ENCODE peak calls at places on chromosome 3, in nine cellular contexts. E is stomach, H is A549, F is H1, C is tibial nerve, L is GM12878, D is K562, S is SK-N-SH, T is ovary. Z is an unnamed sample.

GRCh38 chr3:23644099-23644498 is 161.7 kb upstream of the UBE2E1 start:
- DNase-seq in S (no peak), H (no peak), L (no peak), E (no peak), D (no peak), C (no peak), T (no peak), F (no peak), Z (no peak)

GRCh38 chr3:18868911-18869689 is 279.2 kb upstream of the KCNH8 start:
- DNase-seq in L (no peak), S (no peak), H (no peak), C (no peak), D (no peak), T (no peak), F (no peak), E (no peak), Z (no peak)

GRCh38 chr3:66763294-66763693 is 234.8 kb upstream of the KBTBD8 start:
- DNase-seq in C (peak), E (no peak), D (no peak), H (no peak), S (no peak), L (no peak), T (peak), F (no peak), Z (peak)

GRCh38 chr3:185270262-185270955 is 16.6 kb upstream of the EHHADH start:
- DNase-seq in T (no peak), E (no peak), D (peak), L (no peak), S (peak), H (peak), F (no peak), C (no peak), Z (no peak)

GRCh38 chr3:172333692-172334457 is 114.4 kb downstream of the GHSR start:
- DNase-seq in T (no peak), E (no peak), L (no peak), H (no peak), D (no peak), C (no peak), S (no peak), F (no peak), Z (no peak)

GRCh38 chr3:163622384-163622783 is 1455.9 kb downstream of the SI start:
- DNase-seq in C (no peak), L (no peak), D (peak), S (peak), E (no peak), T (no peak), H (no peak), F (peak), Z (no peak)

GRCh38 chr3:49253512-49253911 is 23.5 kb downstream of the C3orf62 start:
- DNase-seq in C (no peak), H (no peak), F (no peak), E (no peak), D (no peak), S (no peak), T (no peak), L (no peak), Z (no peak)

GRCh38 chr3:65466300-65466988 is 572.3 kb downstream of the MAGI1 start:
- DNase-seq in E (no peak), T (no peak), H (no peak), L (no peak), S (no peak), C (no peak), D (no peak), F (no peak), Z (no peak)

GRCh38 chr3:63979093-63979492 is 44.2 kb downstream of the PSMD6 start:
- DNase-seq in T (no peak), L (no peak), E (no peak), C (no peak), S (no peak), D (no peak), F (no peak), H (no peak), Z (no peak)

GRCh38 chr3:21779909-21780308 is 28.9 kb upstream of the ZNF385D start:
- DNase-seq in L (no peak), T (no peak), C (no peak), H (no peak), S (no peak), F (no peak), D (no peak), E (no peak), Z (no peak)

GRCh38 chr3:108322352-108322751 is 26.0 kb downstream of the HHLA2 start:
- DNase-seq in S (no peak), E (no peak), F (no peak), L (no peak), C (no peak), T (no peak), H (no peak), D (peak), Z (no peak)

GRCh38 chr3:131329774-131330173 is 51.8 kb upstream of the NUDT16 start:
- DNase-seq in T (no peak), S (no peak), E (no peak), D (no peak), C (no peak), F (no peak), H (no peak), L (no peak), Z (no peak)

GRCh38 chr3:196643201-196643749 is 3.8 kb downstream of the NRROS start:
- DNase-seq in D (no peak), H (no peak), C (no peak), T (no peak), E (no peak), L (peak), F (no peak), S (no peak), Z (no peak)

GRCh38 chr3:105899528-105899927 is 30.7 kb upstream of the CBLB start:
- DNase-seq in L (no peak), H (no peak), E (no peak), F (no peak), S (no peak), C (no peak), T (no peak), D (no peak), Z (no peak)

GRCh38 chr3:50242778-50243551 is 7.0 kb downstream of the GNAI2 start:
- DNase-seq in T (no peak), S (no peak), D (peak), H (no peak), E (peak), F (no peak), C (peak), L (no peak), Z (no peak)

GRCh38 chr3:11717768-11718581 is 74.3 kb upstream of the VGLL4 start:
- DNase-seq in S (no peak), C (peak), H (peak), E (no peak), D (no peak), L (no peak), F (no peak), T (peak), Z (no peak)

GRCh38 chr3:120852412-120852811 is 55.6 kb upstream of the STXBP5L start:
- DNase-seq in H (no peak), F (no peak), E (no peak), T (no peak), D (no peak), S (no peak), C (no peak), L (no peak), Z (no peak)

GRCh38 chr3:29382399-29382798 is 101.5 kb downstream of the RBMS3 start:
- DNase-seq in S (no peak), E (no peak), L (no peak), T (no peak), C (no peak), F (no peak), H (no peak), D (no peak), Z (no peak)
- H3K27ac ChIP-seq in S (peak), E (no peak), L (no peak), T (no peak), C (peak), F (no peak), H (no peak), D (no peak), Z (no peak)

GRCh38 chr3:133038731-133039398 is 674 bp downstream of the TMEM108 start:
- DNase-seq in S (peak), F (no peak), E (peak), T (no peak), D (peak), H (no peak), C (no peak), L (no peak), Z (no peak)

GRCh38 chr3:133040696-133041523 is 2.7 kb downstream of the TMEM108 start:
- DNase-seq in H (peak), D (peak), E (peak), S (peak), L (peak), T (peak), C (peak), F (peak), Z (peak)

GRCh38 chr3:133042778-133043177 is 4.6 kb downstream of the TMEM108 start:
- DNase-seq in C (no peak), F (no peak), T (no peak), L (no peak), E (no peak), S (no peak), H (no peak), D (no peak), Z (no peak)

GRCh38 chr3:133038089-133038730 is at the start of gene TMEM108:
- DNase-seq in E (peak), T (peak), H (peak), D (peak), C (peak), F (peak), L (no peak), S (peak), Z (peak)

GRCh38 chr3:133041524-133041829 is 3.3 kb downstream of the TMEM108 start:
- DNase-seq in S (no peak), H (no peak), D (no peak), E (no peak), L (no peak), T (no peak), C (no peak), F (no peak), Z (no peak)
- TF ChIP-seq EP300 in S (no peak), H (no peak), D (no peak), E (no peak), L (no peak), T (no peak), C (no peak), F (no peak), Z (no peak)

DNA sequence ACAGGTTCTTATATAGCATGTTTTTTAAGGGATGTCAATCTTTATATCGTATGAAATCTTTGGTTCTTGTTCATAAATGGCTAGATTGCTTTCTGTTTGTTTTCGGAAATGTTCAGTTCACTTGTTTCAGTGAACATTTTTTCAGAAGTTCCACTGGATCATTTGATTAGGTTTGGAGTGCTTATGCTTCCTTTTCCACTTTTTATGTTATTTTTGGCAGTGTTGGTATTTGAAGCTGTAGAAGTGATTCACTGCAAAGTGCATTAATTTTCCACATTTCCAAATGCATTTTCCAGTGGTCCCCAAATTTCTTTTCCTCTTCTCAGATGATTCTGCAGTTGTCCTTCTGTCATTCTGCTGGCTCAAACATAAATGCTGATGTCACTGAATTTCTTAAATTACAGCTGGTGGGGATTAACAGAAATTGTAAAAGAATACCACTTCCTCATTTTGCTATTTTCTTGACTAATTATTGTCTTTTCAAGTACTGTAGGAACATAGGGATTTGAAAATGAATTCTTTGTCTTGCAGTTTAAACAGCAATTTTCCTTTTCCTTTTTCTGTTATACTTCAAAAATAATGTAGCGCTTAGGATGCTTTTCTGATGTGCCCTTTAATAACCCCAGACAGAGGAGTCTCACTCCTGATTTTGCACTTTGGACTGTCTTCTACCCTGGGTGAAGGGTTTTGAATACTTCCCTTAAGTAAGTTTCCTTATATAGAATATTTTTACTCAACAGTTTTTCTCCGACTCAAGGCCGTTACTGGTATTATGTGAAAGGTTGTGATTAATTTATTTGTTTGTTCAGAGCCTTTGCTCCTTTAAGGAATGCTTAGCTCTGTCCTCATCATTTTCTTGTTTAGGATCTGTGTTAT is 24.9 kb downstream of the MITF start:
- DNase-seq in F (no peak), C (no peak), L (no peak), H (no peak), D (no peak), S (no peak), T (no peak), E (no peak), Z (no peak)
- H3K27ac ChIP-seq in F (no peak), C (peak), L (no peak), H (peak), D (peak), S (no peak), T (peak), E (no peak), Z (peak)

DNA sequence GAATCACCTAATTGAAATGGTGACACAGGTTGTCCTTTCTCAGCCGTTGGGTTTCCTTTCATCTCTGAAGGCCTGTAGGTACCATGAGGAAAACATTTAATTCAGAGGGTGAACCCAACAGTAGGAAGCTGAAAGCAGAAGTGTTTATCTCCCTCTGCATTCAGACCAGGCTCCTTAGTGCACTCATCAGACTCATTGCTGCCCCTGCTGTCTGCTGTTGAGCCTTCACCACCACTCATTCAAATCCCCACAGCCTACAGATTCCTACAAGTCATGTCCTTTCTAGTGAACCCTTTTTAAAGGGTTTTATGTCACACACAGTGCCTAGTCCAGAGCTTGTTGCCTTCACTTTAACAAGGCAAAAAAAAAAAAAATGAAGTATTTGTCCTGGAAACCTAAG is 13.4 kb downstream of the WDR48 start:
- DNase-seq in E (no peak), H (peak), L (no peak), D (peak), T (no peak), C (no peak), S (peak), F (peak), Z (no peak)
- TF ChIP-seq EP300 in E (no peak), H (no peak), L (no peak), D (no peak), T (no peak), C (no peak), S (no peak), F (no peak), Z (no peak)

GRCh38 chr3:9062570-9062969 is 99.3 kb upstream of the RAD18 start:
- DNase-seq in F (no peak), D (no peak), C (no peak), S (no peak), T (no peak), E (no peak), L (no peak), H (no peak), Z (no peak)
- H3K27ac ChIP-seq in F (no peak), D (no peak), C (no peak), S (no peak), T (no peak), E (no peak), L (no peak), H (no peak), Z (no peak)

DNA sequence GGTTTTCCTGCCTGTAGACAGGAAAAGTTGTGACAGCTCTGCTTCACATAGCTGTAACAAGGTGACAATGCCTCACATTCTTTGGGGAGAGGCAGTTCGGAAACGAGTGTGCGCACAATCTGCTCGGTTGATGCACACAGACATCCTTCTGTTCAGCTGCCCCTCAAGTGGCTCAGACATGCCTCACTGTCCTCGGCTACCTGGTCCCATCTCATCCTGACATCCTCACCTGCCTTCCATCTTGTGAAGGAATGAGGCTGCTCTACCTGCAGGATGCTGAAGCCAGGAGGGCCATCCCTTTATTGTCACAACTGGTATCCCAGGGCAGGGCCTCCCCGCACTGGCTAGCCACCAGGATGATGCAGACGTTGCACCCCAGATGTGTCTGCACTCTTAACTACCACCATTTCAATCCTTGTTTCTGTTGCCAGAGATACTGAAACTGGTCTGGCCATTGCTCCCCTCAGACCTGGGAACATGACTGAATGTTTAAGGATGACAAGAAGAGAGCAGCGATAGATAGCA is 19.4 kb downstream of the SRPRB start:
- DNase-seq in F (no peak), H (no peak), E (no peak), D (no peak), C (no peak), T (no peak), S (no peak), L (no peak), Z (no peak)
- TF ChIP-seq EP300 in F (no peak), H (no peak), E (no peak), D (no peak), C (no peak), T (no peak), S (no peak), L (no peak), Z (no peak)

Z was measured in suprapubic skin.